ENCODE peak calls at places on chromosomes 13 and 19, in nine cellular contexts. L is AG04449, V is AG04450, J is HL-60, U is fibroblast of lung, T is A673, X is ascending aorta, Z is pancreas, M is colonic mucosa. N is an unnamed sample.

GRCh38 chr19:48874309-48875135 is 2.3 kb downstream of the PPP1R15A start:
- DNase-seq in L (no peak), V (no peak), J (peak; percentile 30), U (peak; percentile 76), T (no peak), X (no peak), Z (no peak), M (peak; percentile 65), N (peak; percentile 28)

GRCh38 chr13:35736876-35737275 is 260.4 kb upstream of the MAB21L1 start:
- DNase-seq in L (no peak), V (no peak), J (no peak), U (no peak), T (no peak), X (no peak), Z (no peak), M (no peak), N (no peak)

GRCh38 chr13:33284016-33284415 is 1.5 kb downstream of the STARD13 start:
- DNase-seq in L (no peak), V (no peak), J (no peak), U (peak; percentile 62), T (no peak), X (no peak), Z (no peak), M (no peak), N (no peak)

GRCh38 chr19:12868540-12869112 is 12.6 kb downstream of the DNASE2 start:
- DNase-seq in L (no peak), V (no peak), J (no peak), U (peak; percentile 11), T (no peak), X (no peak), Z (no peak), M (no peak), N (no peak)

GRCh38 chr19:15672580-15673175 is at the start of gene CYP4F12:
- DNase-seq in L (no peak), V (no peak), J (no peak), U (no peak), T (peak; percentile 50), X (peak; percentile 89), Z (peak; percentile 33), M (peak; percentile 97), N (no peak)

GRCh38 chr13:91698767-91699166 is 300.3 kb downstream of the GPC5 start:
- DNase-seq in L (no peak), V (no peak), J (no peak), U (no peak), T (no peak), X (no peak), Z (no peak), M (no peak), N (no peak)

GRCh38 chr13:114064516-114065140 is 67.8 kb downstream of the RASA3 start:
- DNase-seq in L (no peak), V (no peak), J (no peak), U (peak; percentile 35), T (no peak), X (no peak), Z (peak; percentile 29), M (no peak), N (no peak)

GRCh38 chr13:109145631-109146030 is 516.2 kb downstream of the MYO16 start:
- DNase-seq in L (no peak), V (peak; percentile 44), J (peak; percentile 70), U (peak; percentile 64), T (peak; percentile 93), X (no peak), Z (peak; percentile 50), M (peak; percentile 35), N (no peak)

GRCh38 chr13:94073006-94073744 is 406.3 kb downstream of the DCT start:
- DNase-seq in L (peak; percentile 63), V (peak; percentile 68), J (no peak), U (peak; percentile 96), T (no peak), X (no peak), Z (no peak), M (no peak), N (peak; percentile 78)

GRCh38 chr19:38193445-38193844 is 30.6 kb downstream of the DPF1 start:
- DNase-seq in L (no peak), V (no peak), J (no peak), U (no peak), T (no peak), X (no peak), Z (no peak), M (no peak), N (no peak)

GRCh38 chr19:47097396-47098217 is 16.0 kb downstream of the ZC3H4 start:
- DNase-seq in L (no peak), V (no peak), J (no peak), U (peak; percentile 54), T (peak; percentile 26), X (peak; percentile 86), Z (no peak), M (peak; percentile 42), N (no peak)

DNA sequence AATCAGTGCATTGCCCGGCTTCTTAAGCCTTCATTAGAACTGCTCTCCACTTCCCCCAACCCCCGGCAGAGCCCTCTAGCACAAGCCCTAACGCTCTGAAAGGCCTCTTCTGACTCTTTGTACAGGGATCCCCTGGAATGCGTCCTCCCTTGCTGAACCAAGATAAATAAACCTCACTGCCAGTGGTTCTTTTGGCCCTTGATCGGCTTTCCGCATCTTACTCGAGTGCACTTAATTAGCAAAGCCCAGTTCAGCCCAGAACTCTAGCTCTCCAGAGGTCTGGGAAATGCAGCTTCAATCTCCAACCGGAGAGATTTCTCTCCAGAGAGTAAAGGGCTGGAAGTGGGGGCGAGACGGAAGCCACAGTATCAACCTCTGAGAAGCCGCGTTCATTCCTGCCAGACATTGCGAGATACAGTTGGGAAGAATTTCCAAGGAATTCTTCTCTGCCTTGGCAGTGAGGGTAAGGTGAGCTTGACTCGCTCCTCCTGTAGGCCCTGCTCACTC is 8.7 kb upstream of the ZNF444 start:
- DNase-seq in L (no peak), V (no peak), J (no peak), U (peak; percentile 70), T (no peak), X (peak; percentile 72), Z (no peak), M (no peak), N (peak; percentile 39)
- H3K4me3 ChIP-seq in L (no peak overlapping the region), V (peak overlapping the region; percentile 13), J (no peak overlapping the region), U (no peak overlapping the region), T (no peak overlapping the region), X (no peak overlapping the region), Z (no peak overlapping the region), M (no peak overlapping the region), N (no peak overlapping the region)

DNA sequence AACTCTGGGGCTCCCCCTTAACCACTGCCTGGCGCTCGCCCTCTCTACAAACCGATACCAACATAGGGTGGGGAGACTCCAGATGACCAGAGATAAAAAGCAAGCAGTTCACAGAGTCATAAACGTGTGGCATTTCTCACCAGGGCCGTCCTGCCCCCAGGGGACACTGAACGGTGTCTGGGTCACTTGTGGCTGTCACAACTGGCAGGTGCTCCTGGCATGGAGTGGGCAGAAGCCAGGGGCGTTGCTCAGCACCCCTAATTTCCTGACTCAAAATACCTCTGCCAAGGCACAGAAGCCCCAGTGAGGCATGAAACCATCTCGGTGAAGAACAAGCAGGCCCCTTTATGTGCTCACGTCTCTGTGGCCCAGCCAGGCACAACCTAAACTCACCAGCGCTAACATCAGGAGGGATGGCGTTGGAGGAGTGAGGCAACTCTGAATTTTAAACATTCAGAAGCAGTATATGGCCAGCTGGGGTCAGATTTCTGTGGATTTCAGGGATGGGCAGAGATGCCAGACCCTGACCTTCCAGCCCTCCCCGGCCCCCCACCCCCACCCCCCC is 1.8 kb downstream of the PIP5K1C start:
- DNase-seq in L (no peak), V (no peak), J (no peak), U (no peak), T (no peak), X (no peak), Z (no peak), M (no peak), N (no peak)
- H3K4me3 ChIP-seq in L (peak overlapping the region; percentile 74), V (peak overlapping the region; percentile 80), J (no peak overlapping the region), U (no peak overlapping the region), T (no peak overlapping the region), X (peak overlapping the region; percentile 99), Z (no peak overlapping the region), M (no peak overlapping the region), N (peak overlapping the region; percentile 15)

GRCh38 chr19:2454962-2455409 is 1.8 kb downstream of the LMNB2 start:
- DNase-seq in L (no peak), V (no peak), J (no peak), U (no peak), T (no peak), X (no peak), Z (no peak), M (no peak), N (no peak)

GRCh38 chr19:2455481-2456300 is 1.1 kb downstream of the LMNB2 start:
- DNase-seq in L (no peak), V (no peak), J (peak; percentile 48), U (no peak), T (peak; percentile 42), X (no peak), Z (peak; percentile 46), M (peak; percentile 59), N (no peak)

GRCh38 chr19:2456301-2456570 is 523 bp downstream of the LMNB2 start:
- DNase-seq in L (no peak), V (no peak), J (no peak), U (no peak), T (no peak), X (no peak), Z (no peak), M (no peak), N (no peak)

GRCh38 chr19:2453431-2454025 is 3.2 kb downstream of the LMNB2 start:
- DNase-seq in L (no peak), V (no peak), J (no peak), U (no peak), T (no peak), X (no peak), Z (no peak), M (no peak), N (no peak)

GRCh38 chr19:2454199-2454961 is 2.4 kb downstream of the LMNB2 start:
- DNase-seq in L (no peak), V (no peak), J (no peak), U (no peak), T (no peak), X (no peak), Z (no peak), M (no peak), N (no peak)
- H3K4me3 ChIP-seq in L (peak overlapping the region; percentile 81), V (no peak overlapping the region), J (no peak overlapping the region), U (no peak overlapping the region), T (peak overlapping the region; percentile 100), X (no peak overlapping the region), Z (no peak overlapping the region), M (no peak overlapping the region), N (no peak overlapping the region)

GRCh38 chr19:19109601-19110000 is 28.7 kb downstream of the TMEM161A start:
- DNase-seq in L (peak; percentile 5), V (peak; percentile 7), J (no peak), U (peak; percentile 38), T (no peak), X (no peak), Z (no peak), M (no peak), N (no peak)

GRCh38 chr19:19105365-19106060 is 32.8 kb downstream of the TMEM161A start:
- DNase-seq in L (no peak), V (no peak), J (no peak), U (peak; percentile 52), T (peak; percentile 83), X (no peak), Z (no peak), M (peak; percentile 74), N (no peak)

GRCh38 chr19:19103167-19103566 is 35.1 kb downstream of the TMEM161A start:
- DNase-seq in L (no peak), V (no peak), J (no peak), U (no peak), T (no peak), X (no peak), Z (no peak), M (no peak), N (no peak)

GRCh38 chr19:19107663-19108062 is 30.6 kb downstream of the TMEM161A start:
- DNase-seq in L (no peak), V (no peak), J (no peak), U (no peak), T (no peak), X (no peak), Z (no peak), M (no peak), N (no peak)

GRCh38 chr19:19106061-19106551 is 32.2 kb downstream of the TMEM161A start:
- DNase-seq in L (no peak), V (no peak), J (no peak), U (no peak), T (no peak), X (no peak), Z (no peak), M (peak; percentile 39), N (no peak)
- H3K4me3 ChIP-seq in L (peak overlapping the region; percentile 32), V (peak overlapping the region; percentile 25), J (no peak overlapping the region), U (peak overlapping the region; percentile 22), T (peak overlapping the region; percentile 30), X (peak overlapping the region; percentile 26), Z (peak overlapping the region; percentile 10), M (peak overlapping the region; percentile 27), N (peak overlapping the region; percentile 44)